ENCODE peak calls at places on chromosomes 11 and 22, in four cellular contexts. B, S, N and U are unnamed samples.

GRCh38 chr11:95404370-95404769 is 173.4 kb upstream of the SESN3 start:
- DNase-seq in B (no peak), S (no peak), N (no peak), U (no peak)

GRCh38 chr11:17633279-17633986 is 85.9 kb upstream of the MYOD1 start:
- DNase-seq in B (no peak), S (no peak), N (no peak), U (no peak)

GRCh38 chr22:23237201-23237798 is 57.0 kb downstream of the BCR start:
- DNase-seq in B (no peak), S (peak), N (peak), U (peak)

GRCh38 chr11:12771875-12772274 is 97.7 kb downstream of the TEAD1 start:
- DNase-seq in B (no peak), S (no peak), N (no peak), U (no peak)

GRCh38 chr11:35893796-35894475 is 49.9 kb upstream of the LDLRAD3 start:
- DNase-seq in B (peak), S (no peak), N (peak), U (no peak)

GRCh38 chr11:110989734-110990133 is 255.8 kb upstream of the POU2AF2 start:
- DNase-seq in B (no peak), S (no peak), N (peak), U (no peak)

GRCh38 chr11:534592-535518 is 521 bp downstream of the HRAS start:
- DNase-seq in B (no peak), S (peak), N (no peak), U (peak)

GRCh38 chr11:31798057-31799035 is 12.8 kb downstream of the PAX6 start:
- DNase-seq in B (no peak), S (no peak), N (no peak), U (no peak)

GRCh38 chr22:25475554-25476022 is 88.9 kb upstream of the GRK3 start:
- DNase-seq in B (no peak), S (peak), N (no peak), U (no peak)

GRCh38 chr22:20239063-20239950 is 28.8 kb downstream of the RTN4R start:
- DNase-seq in B (no peak), S (peak), N (peak), U (no peak)

GRCh38 chr11:36075053-36075452 is 131.2 kb downstream of the LDLRAD3 start:
- DNase-seq in B (no peak), S (peak), N (no peak), U (no peak)

GRCh38 chr11:114278342-114279065 is 17.7 kb upstream of the NNMT start:
- DNase-seq in B (no peak), S (no peak), N (no peak), U (no peak)

GRCh38 chr11:1091332-1092083 is 16.8 kb downstream of the MUC2 start:
- DNase-seq in B (no peak), S (no peak), N (no peak), U (peak)

GRCh38 chr11:33684003-33684715 is 16.5 kb downstream of the C11orf91 start:
- DNase-seq in B (no peak), S (no peak), N (no peak), U (no peak)

GRCh38 chr22:24437820-24438328 is 10.5 kb downstream of the ADORA2A start:
- DNase-seq in B (no peak), S (no peak), N (no peak), U (peak)

GRCh38 chr11:76602431-76602861 is 68.1 kb downstream of the LRRC32 start:
- DNase-seq in B (peak), S (peak), N (peak), U (peak)

GRCh38 chr22:19763141-19764049 is 2.8 kb downstream of the TBX1 start:
- DNase-seq in B (no peak), S (peak), N (no peak), U (no peak)

GRCh38 chr11:66331542-66332370 is 4.5 kb downstream of the RIN1 start:
- DNase-seq in B (no peak), S (no peak), N (no peak), U (peak)

GRCh38 chr11:121350314-121351046 is 57.9 kb downstream of the SC5D start:
- DNase-seq in B (no peak), S (no peak), N (no peak), U (no peak)

GRCh38 chr11:45152740-45153595 is 6.5 kb downstream of the PRDM11 start:
- DNase-seq in B (no peak), S (no peak), N (no peak), U (no peak)

GRCh38 chr22:49693416-49693815 is 134.3 kb downstream of the BRD1 start:
- DNase-seq in B (no peak), S (no peak), N (no peak), U (peak)

GRCh38 chr11:65569164-65569972 is 909 bp upstream of the ZNRD2 start:
- DNase-seq in B (no peak), S (no peak), N (peak), U (no peak)

GRCh38 chr11:124891390-124891861 is 6.2 kb downstream of the ROBO4 start:
- DNase-seq in B (no peak), S (no peak), N (no peak), U (peak)

GRCh38 chr11:6443269-6444003 is 2.6 kb upstream of the HPX start:
- DNase-seq in B (peak), S (peak), N (peak), U (peak)

GRCh38 chr22:46813816-46814597 is 51.6 kb downstream of the TBC1D22A start:
- DNase-seq in B (no peak), S (peak), N (no peak), U (peak)

GRCh38 chr11:91859666-91860065 is 365.0 kb upstream of the FAT3 start:
- DNase-seq in B (no peak), S (no peak), N (no peak), U (no peak)

GRCh38 chr22:49351761-49352221 is 475.9 kb downstream of the BRD1 start:
- DNase-seq in B (no peak), S (no peak), N (no peak), U (peak)